ENCODE peak calls at places on chromosomes 7 and 10, in seven cellular contexts. N, K, B, S, D, Q and W are unnamed samples.

GRCh38 chr10:3783721-3784432 is 1.1 kb downstream of the KLF6 start:
- DNase-seq in B (peak; percentile 69), Q (peak; percentile 44), S (peak; percentile 60), D (peak; percentile 74), K (peak; percentile 69), N (no peak), W (no peak)

GRCh38 chr10:91552706-91553105 is 80.2 kb downstream of the PPP1R3C start:
- DNase-seq in B (no peak), K (no peak), S (peak; percentile 23), Q (peak; percentile 50), N (no peak), D (peak; percentile 77), W (no peak)

GRCh38 chr10:15037691-15038090 is 6.1 kb upstream of the OLAH start:
- DNase-seq in K (no peak), D (no peak), N (no peak), S (no peak), Q (no peak), B (no peak), W (no peak)

GRCh38 chr7:71735961-71736556 is 604.1 kb downstream of the GALNT17 start:
- DNase-seq in S (peak; percentile 57), Q (peak; percentile 86), D (peak; percentile 72), K (peak; percentile 41), B (peak; percentile 62), N (peak; percentile 21), W (peak; percentile 47)

GRCh38 chr10:121154846-121155245 is 303.7 kb downstream of the WDR11 start:
- DNase-seq in Q (no peak), S (no peak), B (peak; percentile 14), D (no peak), N (no peak), K (peak; percentile 68), W (no peak)

GRCh38 chr7:149833495-149834130 is 4.6 kb upstream of the ZNF862 start:
- DNase-seq in B (no peak), K (no peak), N (no peak), D (no peak), Q (no peak), S (no peak), W (no peak)

GRCh38 chr10:11162828-11163599 is 145.3 kb downstream of the CELF2 start:
- DNase-seq in D (no peak), K (no peak), Q (peak; percentile 69), B (no peak), N (no peak), S (no peak), W (no peak)

GRCh38 chr7:157522954-157523353 is 186.2 kb downstream of the DNAJB6 start:
- DNase-seq in S (no peak), K (no peak), N (no peak), Q (no peak), B (no peak), D (no peak), W (no peak)

GRCh38 chr10:1346201-1346600 is 290.0 kb downstream of the WDR37 start:
- DNase-seq in D (no peak), S (no peak), N (no peak), Q (no peak), K (no peak), B (no peak), W (no peak)

GRCh38 chr7:7553386-7553785 is 13.3 kb upstream of the MIOS start:
- DNase-seq in B (peak; percentile 50), Q (no peak), S (no peak), D (no peak), N (no peak), K (no peak), W (no peak)

GRCh38 chr7:135715673-135716072 is 12.3 kb downstream of the SLC13A4 start:
- DNase-seq in N (no peak), S (no peak), Q (no peak), K (no peak), B (no peak), D (no peak), W (no peak)

GRCh38 chr7:152866125-152866524 is 106.6 kb downstream of the ACTR3B start:
- DNase-seq in N (no peak), Q (no peak), D (no peak), B (peak; percentile 28), S (no peak), K (no peak), W (no peak)

GRCh38 chr7:123871998-123872867 is 27.3 kb downstream of the HYAL4 start:
- DNase-seq in S (peak; percentile 30), B (peak; percentile 52), K (peak; percentile 23), D (peak; percentile 42), N (peak; percentile 31), Q (peak; percentile 75), W (peak; percentile 19)

GRCh38 chr10:30114871-30115270 is 55.5 kb upstream of the JCAD start:
- DNase-seq in Q (peak; percentile 56), B (peak; percentile 52), N (no peak), S (peak; percentile 20), K (peak; percentile 45), D (no peak), W (no peak)

GRCh38 chr7:146175716-146176115 is 59.1 kb downstream of the CNTNAP2 start:
- DNase-seq in D (no peak), S (no peak), K (no peak), N (peak; percentile 0), B (no peak), Q (no peak), W (no peak)

GRCh38 chr10:130986828-130987227 is 324.7 kb downstream of the TCERG1L start:
- DNase-seq in D (no peak), Q (no peak), S (no peak), N (no peak), K (no peak), B (no peak), W (no peak)

GRCh38 chr7:104943502-104944343 is 70.3 kb upstream of the KMT2E start:
- DNase-seq in Q (peak; percentile 48), S (peak; percentile 17), N (no peak), D (peak; percentile 90), B (peak; percentile 71), K (peak; percentile 91), W (peak; percentile 73)

GRCh38 chr7:29297194-29297890 is 102.8 kb downstream of the CHN2 start:
- DNase-seq in S (no peak), Q (no peak), B (no peak), N (no peak), D (no peak), K (no peak), W (no peak)

GRCh38 chr7:13860734-13861133 is 128.7 kb downstream of the ETV1 start:
- DNase-seq in S (no peak), D (no peak), K (no peak), Q (no peak), N (no peak), B (no peak), W (no peak)

GRCh38 chr7:142319970-142320369 is 62.1 kb upstream of the PRSS58 start:
- DNase-seq in K (no peak), S (no peak), N (no peak), D (no peak), Q (no peak), B (no peak), W (no peak)
- TF ChIP-seq CTCF in K (no peak), S (no peak), N (peak; percentile 13), D (no peak), Q (peak; percentile 25), B (peak; percentile 47), W (peak; percentile 33)

GRCh38 chr7:15686209-15686956 is at the start of gene MEOX2:
- DNase-seq in N (peak; percentile 10), S (peak; percentile 42), K (peak; percentile 31), D (peak; percentile 39), B (peak; percentile 70), Q (peak; percentile 75), W (peak; percentile 24)

GRCh38 chr7:15684036-15684815 is 2.3 kb downstream of the MEOX2 start:
- DNase-seq in B (no peak), D (no peak), Q (no peak), N (no peak), K (no peak), S (no peak), W (no peak)

GRCh38 chr7:15686957-15687644 is 618 bp upstream of the MEOX2 start:
- DNase-seq in D (no peak), K (no peak), Q (no peak), S (no peak), N (no peak), B (no peak), W (no peak)

GRCh38 chr7:15684834-15685233 is 1.6 kb downstream of the MEOX2 start:
- DNase-seq in B (no peak), N (no peak), S (no peak), Q (peak; percentile 8), D (no peak), K (no peak), W (no peak)

DNA sequence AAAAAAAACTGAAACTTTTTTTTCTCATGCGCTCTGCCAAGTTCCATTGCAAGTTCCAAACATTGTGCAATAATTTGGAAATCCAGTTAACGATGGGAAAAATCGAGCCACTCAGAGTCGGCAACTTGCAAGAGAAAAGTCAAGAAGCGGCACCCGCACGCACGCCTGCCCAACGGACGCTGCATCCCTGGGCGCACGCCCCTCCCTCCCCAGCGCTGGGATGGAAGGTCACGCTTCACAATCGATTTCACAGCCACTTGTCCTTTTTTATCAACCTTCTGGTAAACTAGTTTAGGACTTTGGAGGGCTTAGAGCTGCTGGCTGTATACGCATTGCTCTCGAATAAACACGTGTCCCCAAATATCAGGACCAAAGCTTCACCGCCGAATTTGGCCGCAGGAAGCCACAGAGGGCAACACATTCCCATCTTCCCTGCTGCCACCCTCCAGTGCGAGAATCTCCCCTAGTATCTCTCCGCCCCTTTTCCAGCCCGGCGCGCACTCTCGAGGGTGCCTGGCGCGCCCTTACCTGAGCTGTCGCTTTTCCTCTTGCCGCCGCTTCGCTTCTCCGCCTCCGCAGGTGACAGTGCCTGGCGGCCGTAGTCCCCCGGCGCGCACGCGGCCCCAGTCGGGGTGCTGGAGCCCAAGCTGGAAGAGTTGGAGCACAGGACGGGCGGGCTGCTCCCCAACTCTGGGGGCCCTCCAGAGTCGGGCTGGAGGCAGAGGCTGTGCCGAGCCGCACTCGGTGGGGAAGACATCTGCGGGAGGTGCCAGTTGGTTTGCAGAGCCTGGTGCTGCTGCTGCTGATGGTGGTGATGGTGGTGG is 913 bp downstream of the MEOX2 start:
- DNase-seq in D (peak; percentile 10), K (peak; percentile 11), N (no peak), Q (peak; percentile 14), S (peak; percentile 20), B (peak; percentile 49), W (peak; percentile 39)
- H3K4me3 ChIP-seq in D (no peak overlapping the region), K (peak overlapping the region; percentile 57), N (no peak overlapping the region), Q (peak overlapping the region; percentile 20), S (peak overlapping the region; percentile 42), B (peak overlapping the region; percentile 50), W (peak overlapping the region; percentile 43)

GRCh38 chr10:116766241-116767198 is 24.2 kb upstream of the HSPA12A start:
- DNase-seq in D (no peak), S (no peak), Q (no peak), N (no peak), B (no peak), K (no peak), W (no peak)
- TF ChIP-seq CTCF in D (no peak), S (no peak), Q (no peak), N (no peak), B (no peak), K (peak; percentile 8), W (no peak)

DNA sequence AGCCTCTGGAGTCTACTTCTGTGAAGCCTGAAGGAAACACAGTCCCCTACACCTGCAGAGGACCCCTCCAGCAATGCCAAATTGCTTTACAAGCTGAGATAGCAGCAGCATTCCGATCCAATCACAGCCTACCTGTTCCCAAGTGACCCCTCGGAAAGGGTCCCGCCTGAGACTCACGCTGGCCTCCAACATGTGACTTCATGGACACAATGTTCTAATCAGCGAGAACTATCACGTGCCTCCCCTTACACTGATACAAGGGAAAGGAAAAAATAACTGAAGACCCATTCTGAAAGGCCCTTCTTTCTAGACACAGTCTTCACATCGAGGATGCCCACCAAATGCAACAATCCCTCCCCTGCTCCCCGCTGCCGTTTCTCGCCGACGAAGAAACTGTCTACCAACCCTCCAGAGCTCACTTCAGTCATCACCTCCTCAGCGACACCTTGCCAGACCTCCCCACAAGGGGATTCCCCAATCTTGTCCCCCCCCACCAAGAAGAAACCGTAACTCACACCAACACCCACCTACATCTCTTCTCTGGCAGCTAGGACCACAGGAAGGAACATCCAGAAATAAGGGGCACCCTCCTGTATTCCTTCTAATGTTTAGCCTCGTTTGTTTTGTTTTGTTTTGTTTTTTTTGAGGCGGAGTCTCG is 1.8 kb downstream of the SNX8 start:
- DNase-seq in N (no peak), K (no peak), Q (no peak), S (no peak), B (no peak), D (no peak), W (no peak)
- H3K4me3 ChIP-seq in N (no peak overlapping the region), K (no peak overlapping the region), Q (no peak overlapping the region), S (no peak overlapping the region), B (no peak overlapping the region), D (no peak overlapping the region), W (no peak overlapping the region)